ENCODE peak calls at places on chromosomes 3 and 15, in four cellular contexts. K, C, N and R are unnamed samples.
A peak's percentile ranks its signal among the peaks of the same experiment; 100 is the strongest.

GRCh38 chr15:101026686-101027272 is 107.6 kb downstream of the LRRK1 start:
- DNase-seq in K (no peak), N (peak; percentile 4), C (no peak), R (no peak)

GRCh38 chr3:191889781-191890180 is 428.8 kb downstream of the PYDC2 start:
- DNase-seq in N (no peak), K (no peak), C (no peak), R (no peak)

GRCh38 chr15:100426893-100427292 is 85.1 kb upstream of the ADAMTS17 start:
- DNase-seq in N (no peak), C (no peak), K (no peak), R (no peak)

GRCh38 chr15:45495588-45495987 is 27.0 kb downstream of the SLC30A4 start:
- DNase-seq in N (no peak), K (no peak), C (no peak), R (no peak)

GRCh38 chr3:116848402-116848801 is 138.8 kb downstream of the TUSC7 start:
- DNase-seq in K (no peak), N (no peak), C (peak; percentile 14), R (no peak)

GRCh38 chr3:107806021-107806420 is 283.3 kb downstream of the BBX start:
- DNase-seq in C (no peak), N (no peak), K (no peak), R (no peak)

GRCh38 chr15:90268415-90268814 is 2.9 kb downstream of the NGRN start:
- DNase-seq in K (no peak), N (no peak), C (peak; percentile 34), R (peak; percentile 38)

GRCh38 chr3:153144779-153145178 is 17.2 kb upstream of the RAP2B start:
- DNase-seq in K (peak; percentile 62), C (no peak), N (no peak), R (no peak)

GRCh38 chr15:66795851-66796250 is 93.8 kb downstream of the SMAD6 start:
- DNase-seq in N (no peak), C (no peak), K (no peak), R (no peak)

GRCh38 chr15:81950841-81951414 is 94.9 kb downstream of the MEX3B start:
- DNase-seq in C (peak; percentile 21), N (no peak), K (peak; percentile 75), R (peak; percentile 17)

GRCh38 chr15:50418041-50418583 is 6.1 kb upstream of the USP8 start:
- DNase-seq in N (no peak), K (no peak), C (no peak), R (no peak)

GRCh38 chr15:50124557-50125080 is 5.6 kb upstream of the ATP8B4 start:
- DNase-seq in K (no peak), N (no peak), C (no peak), R (no peak)

DNA sequence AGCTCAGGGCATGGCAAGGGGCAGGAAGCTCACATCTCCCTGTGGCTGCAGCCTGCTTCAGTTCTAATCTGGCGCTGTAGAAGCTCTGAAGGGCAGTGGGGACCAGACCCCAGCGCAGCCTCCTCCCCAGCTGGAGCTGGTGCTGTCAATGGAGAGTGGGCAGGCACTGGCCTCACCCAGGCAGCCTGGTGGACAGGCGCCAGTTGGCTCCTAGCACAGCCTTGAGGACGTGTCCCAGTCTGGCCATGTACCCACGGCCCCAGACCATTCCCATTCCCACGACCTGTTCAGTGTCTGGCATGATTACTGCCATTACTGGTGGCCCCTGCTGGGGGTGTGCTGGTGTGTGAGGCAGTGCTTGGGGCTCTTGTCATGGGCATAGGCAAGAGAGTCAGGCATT is 16.3 kb downstream of the TYRO3 start:
- DNase-seq in K (no peak), C (no peak), N (no peak), R (no peak)
- H3K36me3 ChIP-seq in K (peaks cover 27% of the 10 kb centered on the region), C (peaks cover 12% of the 10 kb centered on the region), N (no peaks in the 10 kb centered on the region), R (peaks cover 38% of the 10 kb centered on the region)

DNA sequence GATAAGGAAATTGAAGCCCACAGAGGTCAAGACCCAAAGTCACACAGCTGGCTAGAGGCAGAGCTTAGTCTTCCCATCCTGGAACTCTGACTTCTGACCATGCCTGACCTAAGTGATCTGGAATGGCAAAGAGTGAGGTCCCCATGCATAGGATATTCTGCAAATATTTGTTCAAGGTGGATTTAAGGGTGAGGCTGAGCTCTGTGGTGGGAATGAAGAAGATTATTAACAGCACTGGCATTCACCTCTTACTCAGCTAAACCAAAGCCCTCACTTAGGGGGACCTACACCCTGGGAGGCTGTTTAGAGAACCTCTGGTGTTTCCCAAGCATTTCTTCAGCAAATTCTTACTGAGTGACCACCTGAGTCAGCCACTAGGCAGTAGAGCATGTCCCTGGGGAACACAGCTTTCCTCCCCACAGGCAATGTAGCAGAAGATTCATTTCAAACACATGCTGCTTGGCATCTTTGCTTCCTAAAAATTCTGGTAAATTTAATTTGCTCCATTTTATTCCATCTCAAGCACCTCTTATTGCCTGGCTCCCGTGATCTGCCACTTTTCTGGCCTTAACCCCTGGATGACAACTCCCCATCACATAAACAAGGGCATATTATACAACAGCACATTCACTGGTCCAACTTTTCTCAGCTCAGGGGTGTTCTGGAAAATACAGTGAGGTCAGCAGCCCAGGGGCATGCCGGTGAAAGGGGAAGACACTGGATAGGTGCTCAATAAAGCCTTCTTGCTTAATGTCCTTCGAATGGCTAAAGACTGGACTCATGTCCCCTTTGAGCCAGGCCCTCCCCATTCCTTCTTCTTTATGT is 176.0 kb downstream of the ABHD5 start:
- DNase-seq in C (no peak), N (no peak), K (peak; percentile 86), R (no peak)
- H3K27me3 ChIP-seq in C (no peaks in the 10 kb centered on the region), N (peaks cover 11% of the 10 kb centered on the region), K (no peaks in the 10 kb centered on the region), R (no peaks in the 10 kb centered on the region)

GRCh38 chr3:173876476-173876875 is 478.9 kb downstream of the NLGN1 start:
- DNase-seq in N (no peak), C (peak; percentile 34), K (no peak), R (no peak)

GRCh38 chr3:173875790-173876189 is 478.2 kb downstream of the NLGN1 start:
- DNase-seq in C (no peak), N (no peak), K (no peak), R (no peak)

GRCh38 chr3:173869786-173870185 is 472.2 kb downstream of the NLGN1 start:
- DNase-seq in C (no peak), K (no peak), N (no peak), R (no peak)

GRCh38 chr3:173865900-173866498 is 468.5 kb downstream of the NLGN1 start:
- DNase-seq in C (peak; percentile 83), K (no peak), N (no peak), R (peak; percentile 30)

DNA sequence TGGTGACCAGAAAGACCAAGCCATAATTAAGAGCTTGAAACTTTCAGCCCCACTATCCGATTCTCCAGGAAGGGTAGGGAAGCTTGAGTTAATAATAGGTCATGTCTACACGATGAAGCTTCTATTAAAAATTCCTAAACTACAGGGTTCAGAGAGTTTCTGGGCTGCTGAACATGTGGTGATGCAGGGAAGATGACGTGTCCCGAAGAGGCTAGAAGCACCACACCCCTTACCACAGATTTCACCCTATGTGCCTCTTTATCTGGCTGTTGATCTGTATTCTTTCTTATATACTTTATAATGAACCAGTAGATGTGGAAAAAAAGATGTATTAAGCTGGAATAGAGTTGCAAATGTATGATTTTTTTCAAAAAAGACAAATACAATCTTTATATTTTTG is 473.4 kb downstream of the NLGN1 start:
- DNase-seq in K (no peak), C (no peak), N (no peak), R (no peak)
- H3K4me3 ChIP-seq in K (no peak overlapping the region), C (no peak overlapping the region), N (no peak overlapping the region), R (no peak overlapping the region)

GRCh38 chr3:14218355-14218754 is 39.7 kb downstream of the LSM3 start:
- DNase-seq in K (no peak), N (no peak), C (no peak), R (no peak)
- H3K36me3 ChIP-seq in K (no peaks in the 10 kb centered on the region), N (no peaks in the 10 kb centered on the region), C (no peaks in the 10 kb centered on the region), R (no peaks in the 10 kb centered on the region)